ENCODE peak calls at places on chromosomes 5 and 9, in four cellular contexts. W is HepG2, S is body of pancreas, M is prostate gland. Q is an unnamed sample.
A peak's percentile ranks its signal among the peaks of the same experiment; 100 is the strongest.

GRCh38 chr5:151562019-151562707 is 29.0 kb downstream of the FAT2 start:
- DNase-seq in W (no peak), S (no peak), M (no peak), Q (no peak)

GRCh38 chr9:75417471-75417870 is 329.2 kb downstream of the OSTF1 start:
- DNase-seq in W (no peak), S (no peak), M (no peak), Q (no peak)

GRCh38 chr5:155943516-155944407 is 383.2 kb upstream of the SGCD start:
- DNase-seq in W (peak; percentile 31), S (peak; percentile 52), M (peak; percentile 17), Q (peak; percentile 13)

GRCh38 chr9:131997779-131998178 is 81.9 kb downstream of the MED27 start:
- DNase-seq in W (no peak), S (peak; percentile 45), M (no peak), Q (no peak)

GRCh38 chr5:107476783-107477182 is 194.0 kb downstream of the EFNA5 start:
- DNase-seq in W (no peak), S (peak; percentile 15), M (no peak), Q (no peak)

GRCh38 chr9:100324594-100325200 is 28.0 kb downstream of the TEX10 start:
- DNase-seq in W (peak; percentile 9), S (no peak), M (no peak), Q (peak; percentile 60)

GRCh38 chr5:98436672-98437071 is 336.8 kb upstream of the RGMB start:
- DNase-seq in W (no peak), S (no peak), M (no peak), Q (no peak)

GRCh38 chr9:37669232-37669631 is 18.5 kb downstream of the FRMPD1 start:
- DNase-seq in W (no peak), S (no peak), M (no peak), Q (no peak)

GRCh38 chr5:134466241-134467069 is 54.8 kb upstream of the CDKN2AIPNL start:
- DNase-seq in W (peak; percentile 86), S (peak; percentile 99), M (peak; percentile 97), Q (peak; percentile 86)

GRCh38 chr9:112378441-112379176 is 1.3 kb upstream of the HSDL2 start:
- DNase-seq in W (no peak), S (no peak), M (no peak), Q (peak; percentile 54)

GRCh38 chr5:110957934-110958333 is 113.6 kb upstream of the TSLP start:
- DNase-seq in W (no peak), S (no peak), M (no peak), Q (no peak)

GRCh38 chr9:114008667-114009410 is 69.3 kb downstream of the AMBP start:
- DNase-seq in W (no peak), S (peak; percentile 1), M (no peak), Q (no peak)

GRCh38 chr9:137665226-137665625 is 46.4 kb downstream of the EHMT1 start:
- DNase-seq in W (no peak), S (no peak), M (no peak), Q (no peak)

GRCh38 chr5:79990598-79991507 is at the start of gene MTX3:
- DNase-seq in W (peak; percentile 84), S (peak; percentile 77), M (peak; percentile 61), Q (peak; percentile 86)
- TF ChIP-seq POLR2A in W (peak; percentile 75), S (no peak), M (no peak), Q (peak; percentile 60)

GRCh38 chr5:150411245-150411979 is 1.3 kb downstream of the CD74 start:
- DNase-seq in W (no peak), S (peak; percentile 66), M (no peak), Q (peak; percentile 24)
- TF ChIP-seq POLR2A in W (no peak), S (no peak), M (no peak), Q (no peak)

GRCh38 chr5:37514946-37515345 is 135.8 kb downstream of the WDR70 start:
- DNase-seq in W (no peak), S (no peak), M (no peak), Q (no peak)

GRCh38 chr5:37517686-37518085 is 138.6 kb downstream of the WDR70 start:
- DNase-seq in W (no peak), S (no peak), M (no peak), Q (no peak)

GRCh38 chr5:37519807-37520206 is 140.7 kb downstream of the WDR70 start:
- DNase-seq in W (no peak), S (no peak), M (no peak), Q (no peak)

GRCh38 chr5:37519304-37519703 is 140.2 kb downstream of the WDR70 start:
- DNase-seq in W (no peak), S (no peak), M (no peak), Q (no peak)

DNA sequence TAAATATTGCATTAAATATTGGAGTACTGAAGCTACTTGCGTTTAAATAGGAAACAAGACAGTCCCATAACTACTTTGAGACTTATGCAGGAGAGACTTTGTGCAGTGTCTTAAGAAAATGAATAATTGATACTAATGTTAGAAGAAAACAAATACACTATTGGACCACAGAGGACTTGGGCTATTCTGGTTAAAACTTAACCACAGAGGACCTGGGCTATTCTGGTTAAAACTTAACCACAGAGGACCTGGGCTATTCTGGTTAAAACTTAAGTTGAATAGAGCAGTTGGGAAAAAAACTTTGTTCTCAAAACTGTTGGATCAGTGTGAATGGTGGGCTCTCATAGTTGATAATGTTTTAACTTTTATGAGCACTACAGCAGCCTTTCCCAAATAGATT is 141.7 kb downstream of the WDR70 start:
- DNase-seq in W (peak; percentile 2), S (no peak), M (no peak), Q (no peak)
- TF ChIP-seq POLR2A in W (no peak), S (no peak), M (no peak), Q (no peak)

DNA sequence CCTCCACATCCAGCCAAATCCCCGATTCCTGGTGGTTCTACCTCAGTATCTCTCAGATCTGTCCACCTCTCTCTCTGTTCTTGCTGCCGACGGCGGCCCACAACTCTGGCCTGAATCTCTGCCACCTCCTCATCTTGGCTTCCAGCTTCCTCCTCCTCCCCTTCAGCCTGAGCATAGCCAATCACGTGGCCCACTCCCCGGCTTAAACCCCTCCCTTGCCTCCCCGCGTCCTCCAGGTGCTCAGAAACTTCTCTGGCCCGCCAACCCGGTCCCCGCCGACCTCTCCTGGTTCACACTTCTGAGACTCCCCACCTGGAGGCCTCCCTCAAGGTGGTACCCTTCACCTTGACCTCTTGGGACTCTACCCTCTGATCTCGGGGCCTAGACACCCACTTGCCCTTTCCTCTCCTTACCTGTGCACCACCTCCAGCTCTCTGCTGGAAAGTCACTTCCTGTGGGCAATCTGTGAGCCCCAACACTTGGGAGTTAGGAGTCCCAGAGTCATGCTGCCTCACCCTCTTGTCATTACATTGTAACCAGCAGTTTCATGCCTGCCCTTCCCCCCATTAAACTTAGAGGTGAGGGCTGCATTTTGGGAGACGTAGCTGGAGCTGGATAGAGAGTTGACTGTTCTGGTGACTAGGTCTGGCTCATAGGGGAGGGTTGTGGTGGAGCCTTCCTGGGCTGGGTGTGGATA is 4.5 kb upstream of the SET start:
- DNase-seq in W (peak; percentile 78), S (peak; percentile 94), M (peak; percentile 91), Q (peak; percentile 47)
- TF ChIP-seq POLR2A in W (peak; percentile 78), S (peak; percentile 79), M (peak; percentile 94), Q (no peak)

Q was measured in erythroblast.